ENCODE peak calls at places on chromosome 5, in five cellular contexts. U, V, Z, Y and L are unnamed samples.

GRCh38 chr5:60649288-60649917 is 50.6 kb downstream of the DEPDC1B start:
- DNase-seq in U (no peak), V (no peak), Z (no peak), Y (no peak), L (peak; percentile 40)

GRCh38 chr5:67268233-67269011 is 71.8 kb upstream of the CD180 start:
- DNase-seq in U (no peak), V (peak; percentile 80), Z (peak; percentile 76), Y (peak; percentile 61), L (no peak)

GRCh38 chr5:177447066-177447610 is 524 bp downstream of the PRR7 start:
- DNase-seq in U (peak; percentile 67), V (peak; percentile 53), Z (peak; percentile 66), Y (no peak), L (peak; percentile 60)

GRCh38 chr5:148976569-148977321 is 86.1 kb downstream of the SH3TC2 start:
- DNase-seq in U (no peak), V (no peak), Z (no peak), Y (no peak), L (no peak)

GRCh38 chr5:88236866-88237642 is 31.6 kb downstream of the TMEM161B start:
- DNase-seq in U (no peak), V (no peak), Z (no peak), Y (no peak), L (no peak)

GRCh38 chr5:13990896-13991295 is 46.4 kb upstream of the DNAH5 start:
- DNase-seq in U (no peak), V (no peak), Z (no peak), Y (no peak), L (no peak)

GRCh38 chr5:170357853-170358497 is 31.2 kb downstream of the KCNMB1 start:
- DNase-seq in U (peak; percentile 88), V (peak; percentile 56), Z (no peak), Y (peak; percentile 50), L (no peak)

GRCh38 chr5:149618581-149619248 is 37.4 kb downstream of the ARHGEF37 start:
- DNase-seq in U (no peak), V (peak; percentile 52), Z (peak; percentile 40), Y (no peak), L (peak; percentile 46)

GRCh38 chr5:98060148-98060547 is 713.3 kb upstream of the RGMB start:
- DNase-seq in U (no peak), V (no peak), Z (no peak), Y (no peak), L (no peak)

GRCh38 chr5:141359790-141360426 is at the start of gene PCDHGB2:
- DNase-seq in U (no peak), V (no peak), Z (no peak), Y (no peak), L (peak; percentile 29)

GRCh38 chr5:126777257-126777973 is 479 bp downstream of the LMNB1 start:
- DNase-seq in U (peak; percentile 77), V (peak; percentile 49), Z (peak; percentile 56), Y (peak; percentile 47), L (peak; percentile 53)

GRCh38 chr5:77449277-77449676 is 42.8 kb downstream of the WDR41 start:
- DNase-seq in U (no peak), V (no peak), Z (no peak), Y (no peak), L (no peak)

GRCh38 chr5:57956606-57957005 is 474.0 kb upstream of the ACTBL2 start:
- DNase-seq in U (no peak), V (no peak), Z (no peak), Y (no peak), L (no peak)

GRCh38 chr5:52906845-52907244 is 82.3 kb upstream of the ITGA2 start:
- DNase-seq in U (no peak), V (no peak), Z (no peak), Y (no peak), L (no peak)

GRCh38 chr5:38613992-38614836 is 57.8 kb upstream of the LIFR start:
- DNase-seq in U (peak; percentile 70), V (no peak), Z (no peak), Y (no peak), L (no peak)

GRCh38 chr5:157767674-157768073 is 24.2 kb downstream of the LSM11 start:
- DNase-seq in U (no peak), V (no peak), Z (no peak), Y (no peak), L (no peak)

GRCh38 chr5:148849461-148849860 is 23.1 kb downstream of the ADRB2 start:
- DNase-seq in U (no peak), V (no peak), Z (no peak), Y (no peak), L (no peak)

GRCh38 chr5:15425802-15426201 is 74.2 kb upstream of the FBXL7 start:
- DNase-seq in U (no peak), V (no peak), Z (no peak), Y (no peak), L (no peak)

GRCh38 chr5:73374520-73375235 is 73.9 kb downstream of the FOXD1 start:
- DNase-seq in U (no peak), V (no peak), Z (no peak), Y (no peak), L (no peak)

GRCh38 chr5:17794201-17794600 is 159.9 kb downstream of the TAF11L14 start:
- DNase-seq in U (no peak), V (no peak), Z (no peak), Y (no peak), L (no peak)

GRCh38 chr5:132050136-132050535 is 10.3 kb upstream of the IL3 start:
- DNase-seq in U (peak; percentile 63), V (peak; percentile 24), Z (no peak), Y (no peak), L (no peak)

GRCh38 chr5:142830241-142831018 is 60.3 kb downstream of the ARHGAP26 start:
- DNase-seq in U (no peak), V (no peak), Z (no peak), Y (no peak), L (no peak)

GRCh38 chr5:1174122-1174936 is 27.1 kb upstream of the SLC6A19 start:
- DNase-seq in U (peak; percentile 59), V (peak; percentile 86), Z (no peak), Y (peak; percentile 68), L (peak; percentile 83)

GRCh38 chr5:124736111-124736813 is 10.2 kb downstream of the ZNF608 start:
- DNase-seq in U (no peak), V (no peak), Z (no peak), Y (no peak), L (no peak)
- H3K4me1 ChIP-seq in U (peaks cover 62% of the 10 kb centered on the region), V (peaks cover 2% of the 10 kb centered on the region), Z (no peaks in the 10 kb centered on the region), Y (peaks cover 78% of the 10 kb centered on the region), L (peaks cover 86% of the 10 kb centered on the region)

DNA sequence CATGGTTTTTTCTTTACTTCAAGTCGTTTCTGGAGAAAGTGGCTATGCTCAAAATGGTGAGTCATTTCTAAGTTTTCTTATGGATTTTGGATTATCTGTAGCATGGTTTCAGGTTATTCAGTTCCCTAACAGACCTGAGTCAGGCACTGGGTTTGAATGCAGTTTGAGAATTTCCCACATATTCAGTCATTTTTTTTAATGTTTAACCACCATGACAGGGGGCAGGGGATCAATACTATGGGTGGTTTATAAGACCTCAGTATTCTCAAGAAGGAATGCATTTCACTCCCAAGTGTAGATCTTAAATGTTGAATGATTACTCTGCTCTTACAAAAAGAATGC is 284 bp downstream of the IL7R start:
- DNase-seq in U (no peak), V (no peak), Z (no peak), Y (no peak), L (no peak)
- H3K4me3 ChIP-seq in U (peak overlapping the region; percentile 48), V (no peak overlapping the region), Z (no peak overlapping the region), Y (no peak overlapping the region), L (no peak overlapping the region)

GRCh38 chr5:158979749-158980521 is 119.8 kb downstream of the EBF1 start:
- DNase-seq in U (no peak), V (peak; percentile 31), Z (peak; percentile 77), Y (peak; percentile 57), L (no peak)

GRCh38 chr5:158976035-158976434 is 123.7 kb downstream of the EBF1 start:
- DNase-seq in U (no peak), V (no peak), Z (no peak), Y (no peak), L (peak; percentile 52)

GRCh38 chr5:158979290-158979689 is 120.4 kb downstream of the EBF1 start:
- DNase-seq in U (no peak), V (no peak), Z (no peak), Y (no peak), L (peak; percentile 69)

GRCh38 chr5:158977642-158978041 is 122.1 kb downstream of the EBF1 start:
- DNase-seq in U (no peak), V (no peak), Z (no peak), Y (no peak), L (no peak)

DNA sequence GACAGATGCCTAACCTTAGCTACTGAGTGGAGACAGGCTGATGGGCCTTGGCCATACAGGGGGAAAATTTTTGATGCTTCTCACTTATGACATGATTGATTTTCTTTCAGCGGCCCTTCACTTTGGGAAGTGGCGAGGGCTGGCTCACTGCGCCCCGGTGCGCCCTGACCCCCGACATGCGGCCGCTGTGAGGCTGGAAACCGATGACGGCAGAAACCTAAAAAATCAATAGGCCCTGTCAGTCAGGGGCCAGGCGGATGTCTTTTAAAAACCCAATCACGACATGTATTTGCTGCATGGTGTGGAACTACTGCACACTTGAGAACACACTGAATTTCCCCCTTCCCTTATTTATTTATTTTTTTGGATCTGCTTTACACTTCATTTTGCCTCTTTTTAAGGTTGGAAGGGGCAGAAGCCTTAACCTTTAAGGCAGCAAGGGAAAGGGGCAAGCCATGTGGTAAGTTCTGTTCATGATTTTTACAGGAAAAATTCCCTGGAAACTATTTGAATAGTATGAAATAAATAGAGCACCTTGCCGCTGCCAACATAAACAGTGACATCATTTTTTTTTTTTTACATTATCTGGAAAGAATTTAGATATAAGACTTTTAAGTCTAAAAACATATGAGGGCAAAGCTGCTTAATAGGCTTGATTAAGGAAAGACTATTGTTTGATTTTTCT is 121.5 kb downstream of the EBF1 start:
- DNase-seq in U (no peak), V (no peak), Z (no peak), Y (no peak), L (no peak)
- H3K4me1 ChIP-seq in U (peaks cover 21% of the 10 kb centered on the region), V (no peaks in the 10 kb centered on the region), Z (peaks cover 6% of the 10 kb centered on the region), Y (peaks cover 56% of the 10 kb centered on the region), L (peaks cover 20% of the 10 kb centered on the region)

DNA sequence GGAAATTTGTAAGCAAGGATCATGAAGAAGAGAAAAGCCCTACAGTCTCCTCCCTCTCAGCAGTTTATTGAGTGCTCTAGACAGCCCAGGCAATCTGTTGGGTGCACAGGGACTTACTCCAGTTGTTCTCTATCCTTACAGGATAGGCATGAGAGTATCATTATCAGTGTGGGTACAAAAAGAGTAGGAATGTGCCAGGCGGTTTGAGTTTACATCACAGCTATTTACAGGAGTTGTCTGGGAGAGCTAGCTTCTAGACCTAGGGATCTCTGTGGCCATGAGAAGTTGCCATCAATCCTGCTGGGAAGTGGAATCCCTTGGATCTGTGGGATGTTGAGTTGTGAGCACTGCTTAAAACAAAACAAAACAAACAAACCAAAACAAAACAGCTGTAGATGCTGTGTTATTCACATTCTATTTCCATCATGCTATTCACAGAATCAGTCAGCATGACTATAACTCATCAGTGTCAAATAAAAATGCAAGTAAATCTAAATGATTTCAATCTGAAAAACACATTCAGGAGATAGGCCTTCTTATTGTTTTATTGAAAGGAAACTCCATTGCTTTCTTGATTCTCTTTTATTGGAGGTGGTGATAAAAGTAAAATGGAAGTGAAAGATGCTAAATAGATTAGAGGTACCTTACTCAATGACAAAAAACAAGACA is 552.4 kb upstream of the ZNF608 start:
- DNase-seq in U (no peak), V (no peak), Z (no peak), Y (no peak), L (peak; percentile 37)
- H3K4me3 ChIP-seq in U (no peak overlapping the region), V (no peak overlapping the region), Z (no peak overlapping the region), Y (no peak overlapping the region), L (no peak overlapping the region)